ENCODE peak calls at places on chromosomes 16 and 17, in six cellular contexts. J, Z, C, R, E and V are unnamed samples. For H3K27me3, the result is how much of the 10 kb centered on the place peaks cover.

GRCh38 chr17:9467518-9467917 is 108.1 kb downstream of the STX8 start:
- DNase-seq in J (no peak), Z (no peak), C (no peak), R (no peak), E (no peak), V (no peak)

GRCh38 chr17:40547079-40547784 is 18.0 kb downstream of the CCR7 start:
- DNase-seq in J (no peak), Z (no peak), C (peak), R (no peak), E (no peak), V (no peak)

GRCh38 chr16:4494746-4495490 is 18.7 kb downstream of the HMOX2 start:
- DNase-seq in J (peak), Z (peak), C (no peak), R (no peak), E (no peak), V (no peak)

GRCh38 chr16:30437511-30438046 is 7.7 kb upstream of the DCTPP1 start:
- DNase-seq in J (no peak), Z (no peak), C (no peak), R (no peak), E (no peak), V (no peak)

GRCh38 chr17:44804301-44805061 is 25.6 kb downstream of the GJC1 start:
- DNase-seq in J (no peak), Z (no peak), C (no peak), R (peak), E (no peak), V (no peak)

GRCh38 chr17:56244268-56244890 is 91.1 kb downstream of the ANKFN1 start:
- DNase-seq in J (no peak), Z (no peak), C (no peak), R (no peak), E (no peak), V (no peak)

GRCh38 chr17:3485481-3486068 is 9.8 kb downstream of the ASPA start:
- DNase-seq in J (no peak), Z (no peak), C (no peak), R (no peak), E (no peak), V (no peak)

GRCh38 chr17:79533116-79533515 is 77.7 kb downstream of the RBFOX3 start:
- DNase-seq in J (no peak), Z (no peak), C (no peak), R (no peak), E (no peak), V (no peak)

GRCh38 chr17:36978810-36979584 is 30.2 kb downstream of the AATF start:
- DNase-seq in J (no peak), Z (peak), C (no peak), R (no peak), E (no peak), V (no peak)

GRCh38 chr16:20094157-20094556 is 20.5 kb upstream of the GPR139 start:
- DNase-seq in J (no peak), Z (no peak), C (no peak), R (no peak), E (no peak), V (no peak)
- TF ChIP-seq CTCF in J (no peak), Z (no peak), C (no peak), R (no peak), E (no peak), V (no peak)

GRCh38 chr16:73046484-73047214 is 1.3 kb downstream of the ZFHX3 start:
- DNase-seq in J (no peak), Z (no peak), C (no peak), R (no peak), E (no peak), V (no peak)
- H3K4me3 ChIP-seq in J (peak), Z (peak), C (no peak), R (no peak), E (peak), V (peak)

GRCh38 chr17:7442142-7442541 is 2.7 kb upstream of the CHRNB1 start:
- DNase-seq in J (no peak), Z (no peak), C (no peak), R (peak), E (no peak), V (no peak)
- H3K27me3 ChIP-seq in J (under half), Z (under half), C (under half), R (under half), E (under half), V (under half)

GRCh38 chr17:726331-726919 is 6.0 kb upstream of the TLCD3A start:
- DNase-seq in J (no peak), Z (no peak), C (no peak), R (no peak), E (no peak), V (no peak)
- TF ChIP-seq CTCF in J (no peak), Z (no peak), C (no peak), R (no peak), E (no peak), V (no peak)